ENCODE peak calls at places on chromosomes 4 and X, in seven cellular contexts. L is upper lobe of left lung; Q is right lobe of liver; E is SJSA1; A is fibroblast of lung; J is CD4-positive, alpha-beta memory T cell; M is stomach. Y is an unnamed sample. For H3K36me3, the result is how much of the 10 kb centered on the place peaks cover.

GRCh38 chr4:129143359-129143758 is 47.4 kb downstream of the C4orf33 start:
- DNase-seq in L (no peak), Q (no peak), E (no peak), A (no peak), J (no peak), M (no peak), Y (no peak)

GRCh38 chr4:472881-473574 is 25.9 kb downstream of the ZNF721 start:
- DNase-seq in L (peak), Q (no peak), E (no peak), A (peak), J (no peak), M (no peak), Y (no peak)

GRCh38 chr4:76989391-76990061 is 40.0 kb downstream of the SEPTIN11 start:
- DNase-seq in L (no peak), Q (no peak), E (no peak), A (no peak), J (peak), M (no peak), Y (peak)

GRCh38 chr4:86894465-86894864 is 2.2 kb upstream of the C4orf36 start:
- DNase-seq in L (no peak), Q (no peak), E (peak), A (peak), J (no peak), M (no peak), Y (no peak)

GRCh38 chrX:46627044-46627443 is 53.5 kb downstream of the CHST7 start:
- DNase-seq in L (no peak), Q (no peak), E (no peak), A (no peak), J (no peak), M (no peak), Y (no peak)

GRCh38 chr4:184062769-184063168 is 154.9 kb downstream of the ENPP6 start:
- DNase-seq in L (no peak), Q (no peak), E (no peak), A (no peak), J (no peak), M (no peak), Y (no peak)

GRCh38 chrX:49310371-49310770 is 6.9 kb downstream of the GAGE10 start:
- DNase-seq in L (no peak), Q (no peak), E (no peak), A (no peak), J (no peak), M (no peak), Y (no peak)

GRCh38 chr4:2977116-2978097 is 14.0 kb downstream of the GRK4 start:
- DNase-seq in L (no peak), Q (no peak), E (peak), A (peak), J (no peak), M (no peak), Y (no peak)

GRCh38 chr4:104971458-104971857 is 175.2 kb upstream of the TET2 start:
- DNase-seq in L (no peak), Q (no peak), E (no peak), A (no peak), J (no peak), M (no peak), Y (no peak)

GRCh38 chr4:92305878-92306520 is 2.2 kb downstream of the GRID2 start:
- DNase-seq in L (no peak), Q (no peak), E (no peak), A (no peak), J (no peak), M (no peak), Y (no peak)

GRCh38 chr4:89303989-89304388 is 3.6 kb downstream of the GPRIN3 start:
- DNase-seq in L (no peak), Q (no peak), E (no peak), A (no peak), J (no peak), M (no peak), Y (no peak)

GRCh38 chr4:181416966-181417365 is 826.2 kb upstream of the TENM3 start:
- DNase-seq in L (no peak), Q (no peak), E (no peak), A (no peak), J (no peak), M (no peak), Y (no peak)

GRCh38 chr4:185257086-185257485 is 47.7 kb downstream of the SNX25 start:
- DNase-seq in L (no peak), Q (no peak), E (no peak), A (no peak), J (no peak), M (no peak), Y (no peak)

GRCh38 chr4:112923514-112923913 is 125.9 kb upstream of the ANK2 start:
- DNase-seq in L (no peak), Q (no peak), E (no peak), A (no peak), J (no peak), M (no peak), Y (no peak)

GRCh38 chr4:26858947-26859401 is 1.7 kb upstream of the STIM2 start:
- DNase-seq in L (peak), Q (no peak), E (no peak), A (peak), J (no peak), M (no peak), Y (peak)

GRCh38 chrX:120015145-120016067 is 62.1 kb downstream of the RHOXF2B start:
- DNase-seq in L (peak), Q (no peak), E (no peak), A (no peak), J (no peak), M (no peak), Y (no peak)

GRCh38 chr4:98574816-98575215 is 83.6 kb downstream of the TSPAN5 start:
- DNase-seq in L (no peak), Q (no peak), E (no peak), A (no peak), J (no peak), M (no peak), Y (no peak)

GRCh38 chrX:118853596-118853995 is 30.0 kb downstream of the ZCCHC12 start:
- DNase-seq in L (no peak), Q (no peak), E (no peak), A (no peak), J (no peak), M (no peak), Y (no peak)

GRCh38 chr4:2671267-2671895 is 84.8 kb downstream of the TNIP2 start:
- DNase-seq in L (no peak), Q (no peak), E (no peak), A (no peak), J (no peak), M (peak), Y (no peak)

GRCh38 chr4:143357161-143357845 is 20.6 kb downstream of the GAB1 start:
- DNase-seq in L (no peak), Q (no peak), E (no peak), A (no peak), J (no peak), M (no peak), Y (no peak)

GRCh38 chrX:145484740-145485139 is 237.4 kb downstream of the SPANXN1 start:
- DNase-seq in L (no peak), Q (no peak), E (no peak), A (no peak), J (no peak), M (no peak), Y (no peak)

GRCh38 chr4:25129926-25130325 is 30.3 kb downstream of the SEPSECS start:
- DNase-seq in L (no peak), Q (no peak), E (no peak), A (peak), J (no peak), M (no peak), Y (no peak)

GRCh38 chr4:146450524-146450923 is 71.2 kb downstream of the SLC10A7 start:
- DNase-seq in L (no peak), Q (no peak), E (no peak), A (peak), J (no peak), M (no peak), Y (no peak)

GRCh38 chrX:57445046-57445445 is 146.8 kb upstream of the ZXDB start:
- DNase-seq in L (no peak), Q (no peak), E (no peak), A (no peak), J (no peak), M (no peak), Y (no peak)

GRCh38 chrX:155577682-155578081 is 35.1 kb downstream of the TMLHE start:
- DNase-seq in L (peak), Q (no peak), E (no peak), A (no peak), J (no peak), M (no peak), Y (no peak)

GRCh38 chr4:145099653-145100052 is 1.5 kb downstream of the ABCE1 start:
- DNase-seq in L (no peak), Q (no peak), E (peak), A (peak), J (no peak), M (no peak), Y (no peak)

GRCh38 chr4:8727131-8727530 is 134.6 kb downstream of the CPZ start:
- DNase-seq in L (peak), Q (peak), E (no peak), A (no peak), J (no peak), M (no peak), Y (no peak)

GRCh38 chr4:1855334-1856070 is 454 bp downstream of the LETM1 start:
- DNase-seq in L (peak), Q (peak), E (peak), A (no peak), J (no peak), M (no peak), Y (no peak)

GRCh38 chr4:185535818-185536729 is 767 bp upstream of the PDLIM3 start:
- DNase-seq in L (no peak), Q (no peak), E (peak), A (peak), J (no peak), M (no peak), Y (no peak)

GRCh38 chrX:153799326-153799725 is 4.9 kb downstream of the SSR4 start:
- DNase-seq in L (no peak), Q (no peak), E (no peak), A (no peak), J (no peak), M (no peak), Y (no peak)

GRCh38 chr4:168600796-168601583 is 104.1 kb downstream of the PALLD start:
- DNase-seq in L (no peak), Q (no peak), E (no peak), A (no peak), J (no peak), M (no peak), Y (no peak)

GRCh38 chr4:168637872-168638756 is 141.3 kb downstream of the PALLD start:
- DNase-seq in L (no peak), Q (no peak), E (no peak), A (peak), J (no peak), M (no peak), Y (no peak)

GRCh38 chrX:31166416-31166815 is 94.6 kb upstream of the FTHL17 start:
- DNase-seq in L (no peak), Q (no peak), E (no peak), A (peak), J (no peak), M (no peak), Y (no peak)
- H3K36me3 ChIP-seq in L (under half), Q (under half), E (under half), A (under half), J (under half), M (under half), Y (under half)

DNA sequence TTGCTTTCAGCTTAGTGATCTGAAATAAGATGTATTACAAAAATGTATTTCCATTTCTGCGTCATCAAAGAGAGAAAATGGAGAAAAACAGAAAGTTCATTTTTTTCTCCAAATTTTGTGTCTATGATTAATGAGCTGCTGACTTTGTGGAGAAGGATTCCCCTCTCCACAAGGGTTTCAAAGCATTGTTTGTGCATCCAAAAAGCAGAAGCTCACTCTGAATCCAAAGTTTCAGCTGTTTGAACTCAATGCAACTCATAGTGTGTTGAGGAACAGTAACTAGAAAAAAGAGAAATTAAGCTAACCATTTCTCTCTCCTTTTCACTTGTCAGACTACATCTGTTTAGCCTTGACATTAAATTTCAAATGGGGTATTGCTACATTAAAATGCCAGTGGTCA is 62.9 kb upstream of the SLC7A11 start:
- DNase-seq in L (no peak), Q (no peak), E (no peak), A (no peak), J (no peak), M (no peak), Y (no peak)
- H3K36me3 ChIP-seq in L (under half), Q (under half), E (under half), A (under half), J (under half), M (under half), Y (under half)

GRCh38 chr4:163527172-163527571 is 32.7 kb downstream of the TMA16 start:
- DNase-seq in L (no peak), Q (no peak), E (no peak), A (no peak), J (no peak), M (no peak), Y (no peak)
- H3K36me3 ChIP-seq in L (under half), Q (under half), E (under half), A (under half), J (under half), M (under half), Y (under half)

GRCh38 chr4:188146618-188147017 is 7.4 kb downstream of the TRIML1 start:
- DNase-seq in L (no peak), Q (no peak), E (no peak), A (no peak), J (no peak), M (no peak), Y (no peak)
- H3K36me3 ChIP-seq in L (under half), Q (under half), E (under half), A (under half), J (under half), M (under half), Y (under half)

GRCh38 chrX:17030092-17030491 is 83.6 kb downstream of the REPS2 start:
- DNase-seq in L (no peak), Q (no peak), E (no peak), A (no peak), J (no peak), M (no peak), Y (no peak)
- H3K36me3 ChIP-seq in L (under half), Q (under half), E (under half), A (under half), J (under half), M (under half), Y (under half)

GRCh38 chr4:153292897-153293674 is 51.4 kb upstream of the MND1 start:
- DNase-seq in L (no peak), Q (no peak), E (no peak), A (no peak), J (no peak), M (no peak), Y (no peak)
- H3K36me3 ChIP-seq in L (under half), Q (under half), E (under half), A (under half), J (under half), M (under half), Y (under half)